ENCODE peak calls at places on chromosomes 16 and 17, in five cellular contexts. M is fibroblast of pulmonary artery, F is thyroid gland, L is activated B cell treated with CpG ODN at 0.5 μM for 24 hours, N is GM20000. V is an unnamed sample.

GRCh38 chr17:34178047-34178446 is 77.0 kb upstream of the CCL2 start:
- DNase-seq in F (no peak), M (peak), L (no peak), N (no peak), V (no peak)

GRCh38 chr17:64326420-64327054 is 63.5 kb upstream of the TEX2 start:
- DNase-seq in F (peak), L (peak), M (peak), N (no peak), V (peak)

GRCh38 chr16:13727943-13728342 is 192.0 kb upstream of the ERCC4 start:
- DNase-seq in L (no peak), N (no peak), F (no peak), M (no peak), V (no peak)

GRCh38 chr17:48907713-48908046 is 527 bp upstream of the UBE2Z start:
- DNase-seq in M (peak), F (no peak), N (no peak), L (no peak), V (no peak)

GRCh38 chr17:2171725-2172446 is 117.0 kb downstream of the HIC1 start:
- DNase-seq in M (peak), F (peak), N (no peak), L (no peak), V (no peak)

GRCh38 chr16:28477311-28477920 is 5.3 kb upstream of the NPIPB7 start:
- DNase-seq in F (no peak), N (no peak), M (no peak), L (no peak), V (no peak)

GRCh38 chr17:78132086-78132676 is 1.6 kb downstream of the TMC8 start:
- DNase-seq in F (peak), N (peak), L (peak), M (no peak), V (peak)

GRCh38 chr16:88782454-88783390 is 2.3 kb downstream of the PIEZO1 start:
- DNase-seq in F (no peak), L (no peak), M (no peak), N (no peak), V (peak)

GRCh38 chr16:85622683-85623082 is 9.6 kb downstream of the GSE1 start:
- DNase-seq in M (no peak), N (no peak), L (no peak), F (no peak), V (no peak)

GRCh38 chr17:36850794-36851193 is 86.5 kb upstream of the LHX1 start:
- DNase-seq in L (no peak), M (peak), N (no peak), F (no peak), V (no peak)

GRCh38 chr17:36848008-36848902 is 89.0 kb upstream of the LHX1 start:
- DNase-seq in M (peak), N (no peak), F (no peak), L (no peak), V (no peak)

GRCh38 chr17:36851230-36851629 is 86.0 kb upstream of the LHX1 start:
- DNase-seq in L (no peak), M (no peak), F (no peak), N (no peak), V (no peak)

GRCh38 chr17:36847293-36847645 is 90.0 kb upstream of the LHX1 start:
- DNase-seq in L (no peak), N (no peak), M (no peak), F (no peak), V (no peak)

DNA sequence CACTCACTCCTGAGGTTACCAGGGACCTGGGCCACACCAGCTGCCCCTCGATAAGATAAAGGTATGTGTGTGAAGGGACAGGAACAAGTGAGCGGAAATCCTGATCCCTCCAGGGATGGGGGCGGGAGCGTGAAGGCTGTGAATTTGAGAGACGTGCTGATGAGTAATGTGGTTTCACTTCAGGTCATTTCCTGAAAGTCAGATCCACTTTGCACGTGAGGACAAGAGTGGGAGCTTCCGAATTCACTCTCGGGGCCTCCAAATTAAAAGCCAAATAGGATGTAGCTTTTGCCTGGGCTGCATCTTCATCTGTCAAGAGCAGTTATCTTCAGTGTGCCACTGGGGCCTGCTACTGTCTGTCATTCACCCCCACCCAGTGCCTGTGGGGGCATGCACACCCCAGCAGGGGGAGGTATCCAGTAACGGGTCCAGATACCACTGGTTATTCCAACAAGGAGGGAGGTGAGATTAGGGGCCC is 87.4 kb upstream of the LHX1 start:
- DNase-seq in F (no peak), M (peak), L (no peak), N (peak), V (peak)
- TF ChIP-seq CTCF in F (no peak), M (peak), L (no peak), N (no peak), V (no peak)

DNA sequence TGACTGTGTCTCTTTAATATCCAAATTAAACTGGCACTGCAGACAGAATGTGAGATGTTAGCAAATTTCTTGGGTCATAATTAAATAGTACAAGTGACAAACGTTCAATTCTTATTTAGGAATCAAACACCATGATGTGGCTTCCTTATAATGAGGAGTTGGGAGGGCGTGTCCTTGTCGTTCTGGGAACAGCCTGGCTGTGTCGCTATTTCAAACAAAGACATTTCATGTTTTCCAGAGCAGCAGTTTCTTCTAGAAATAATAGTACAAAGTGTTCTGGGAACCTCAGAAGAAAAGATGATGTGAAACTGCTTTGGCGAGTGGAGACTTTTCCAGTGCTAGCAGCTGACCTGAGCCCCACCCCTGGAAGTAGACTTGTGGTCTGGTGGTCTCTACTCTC is 301.7 kb upstream of the N4BP1 start:
- DNase-seq in F (peak), M (no peak), N (no peak), L (no peak), V (no peak)
- TF ChIP-seq CTCF in F (peak), M (no peak), N (no peak), L (no peak), V (no peak)

GRCh38 chr17:17682293-17682736 is 1.1 kb downstream of the RAI1 start:
- DNase-seq in M (no peak), L (peak), N (peak), F (peak), V (peak)
- TF ChIP-seq CTCF in M (no peak), L (no peak), N (no peak), F (no peak), V (no peak)

DNA sequence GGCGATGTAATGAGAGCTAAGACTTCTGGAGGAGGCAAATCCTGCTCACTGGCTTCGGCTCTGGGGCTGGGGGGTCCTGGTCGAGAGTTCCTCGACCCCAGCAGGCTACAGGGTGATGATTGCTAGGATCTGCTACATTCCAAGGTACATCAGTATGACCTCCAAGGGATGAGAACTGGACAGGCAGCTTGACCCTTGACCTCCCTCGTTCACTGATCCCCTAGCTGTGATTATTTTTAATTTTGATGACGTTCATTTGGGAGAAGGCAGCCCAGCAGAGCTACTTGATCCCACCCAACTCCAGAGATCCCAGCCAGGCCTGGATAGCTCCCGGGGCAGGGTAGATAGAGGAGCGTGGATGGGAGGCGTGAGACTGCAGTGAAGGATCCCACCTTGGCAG is 242.3 kb downstream of the MAF start:
- DNase-seq in L (no peak), N (no peak), M (no peak), F (no peak), V (no peak)
- TF ChIP-seq CTCF in L (no peak), N (no peak), M (no peak), F (no peak), V (no peak)

DNA sequence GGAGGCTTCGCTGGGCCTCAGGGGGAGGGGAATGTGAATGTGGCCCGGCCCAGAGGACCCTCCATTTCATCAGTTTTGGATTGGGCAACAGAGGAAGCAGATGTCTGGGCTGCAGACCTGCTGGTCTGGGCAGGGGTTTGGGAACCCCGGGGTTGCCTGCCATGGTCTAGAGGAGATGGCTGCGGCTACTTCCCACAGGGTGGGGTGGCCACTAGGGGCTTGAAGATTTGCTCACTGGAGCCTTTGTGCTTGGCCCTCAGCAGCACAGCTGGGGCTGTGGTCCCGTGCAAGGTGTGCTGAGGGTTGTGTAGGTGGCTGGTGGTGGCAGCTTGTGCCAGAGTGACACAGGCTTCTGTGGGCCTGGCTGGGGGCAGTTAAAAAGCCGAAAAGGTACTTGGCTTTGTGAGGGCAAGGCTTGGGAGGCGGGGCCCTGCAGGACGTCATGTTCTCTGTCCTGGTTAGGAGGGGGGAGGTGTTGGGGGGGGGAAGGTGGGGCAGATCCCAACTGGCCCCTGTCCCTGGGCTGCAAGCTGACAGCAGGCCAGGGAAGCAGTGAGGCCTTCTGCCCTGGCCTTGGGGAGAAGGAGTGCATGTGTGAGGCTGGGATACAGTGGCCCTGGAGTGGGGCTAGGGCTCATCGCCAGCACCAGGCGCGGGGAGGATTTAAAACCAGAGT is 98.0 kb downstream of the KPNA2 start:
- DNase-seq in M (no peak), L (no peak), N (no peak), F (peak), V (no peak)
- TF ChIP-seq CTCF in M (no peak), L (no peak), N (no peak), F (no peak), V (no peak)

GRCh38 chr17:45235071-45236001 is 13.7 kb downstream of the FMNL1 start:
- DNase-seq in F (peak), N (peak), M (peak), L (peak), V (peak)

GRCh38 chr17:45236002-45236606 is 14.4 kb downstream of the FMNL1 start:
- DNase-seq in F (no peak), N (no peak), L (no peak), M (no peak), V (no peak)

GRCh38 chr17:45233423-45233924 is 11.8 kb downstream of the FMNL1 start:
- DNase-seq in F (no peak), M (no peak), N (no peak), L (no peak), V (no peak)

GRCh38 chr17:45232514-45233422 is 11.1 kb downstream of the FMNL1 start:
- DNase-seq in M (no peak), N (no peak), F (no peak), L (no peak), V (no peak)

DNA sequence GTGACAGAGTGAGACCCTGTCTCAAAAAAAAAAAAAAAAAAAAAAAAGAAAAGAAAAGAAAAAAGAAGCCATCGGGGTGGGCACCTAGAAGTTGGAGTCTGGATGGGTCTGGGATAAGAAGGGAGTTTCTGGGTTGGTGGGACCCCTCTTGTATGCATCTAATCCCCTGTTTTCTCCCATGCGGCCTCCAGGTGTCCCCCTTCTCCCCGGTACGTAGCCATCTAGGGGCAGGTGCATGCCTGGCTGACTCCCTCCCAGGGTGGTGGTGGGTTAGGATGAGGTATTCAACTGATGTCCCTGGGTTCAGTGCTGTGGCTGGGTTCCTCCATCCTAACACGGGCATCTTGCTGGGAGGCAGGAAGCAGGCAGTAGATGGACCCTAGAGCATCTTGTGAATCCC is 13.0 kb downstream of the FMNL1 start:
- DNase-seq in M (no peak), F (no peak), L (no peak), N (no peak), V (peak)
- TF ChIP-seq CTCF in M (peak), F (no peak), L (no peak), N (peak), V (peak)